ENCODE peak calls at places on chromosomes 11 and 22, in five cellular contexts. C is heart right ventricle, M is brain microvascular endothelial cell, D is hepatocyte, V is cardiac muscle cell. Y is an unnamed sample. For H3K36me3, the result is how much of the 10 kb centered on the place peaks cover.

GRCh38 chr11:34251640-34251980 is 106.2 kb downstream of the ABTB2 start:
- DNase-seq in C (no peak), M (peak), D (no peak), V (no peak), Y (no peak)

GRCh38 chr11:133833101-133833898 is 12.0 kb downstream of the SPATA19 start:
- DNase-seq in C (no peak), M (no peak), D (no peak), V (no peak), Y (no peak)

GRCh38 chr11:46643531-46643930 is 26.2 kb downstream of the ATG13 start:
- DNase-seq in C (no peak), M (no peak), D (no peak), V (no peak), Y (no peak)

GRCh38 chr11:122007611-122008071 is 108.4 kb downstream of the BLID start:
- DNase-seq in C (no peak), M (no peak), D (no peak), V (peak), Y (no peak)

GRCh38 chr11:79439893-79440450 is 858 bp downstream of the TENM4 start:
- DNase-seq in C (no peak), M (no peak), D (peak), V (no peak), Y (no peak)

GRCh38 chr11:729492-730074 is 17.7 kb upstream of the TALDO1 start:
- DNase-seq in C (no peak), M (no peak), D (no peak), V (no peak), Y (no peak)

GRCh38 chr11:103338621-103339484 is 229.6 kb downstream of the DYNC2H1 start:
- DNase-seq in C (no peak), M (peak), D (peak), V (peak), Y (no peak)

GRCh38 chr22:30890689-30891442 is 77.7 kb downstream of the MORC2 start:
- DNase-seq in C (no peak), M (peak), D (peak), V (peak), Y (peak)

GRCh38 chr11:2519879-2520735 is 75.3 kb downstream of the KCNQ1 start:
- DNase-seq in C (peak), M (no peak), D (no peak), V (no peak), Y (no peak)

GRCh38 chr11:45657496-45658260 is 7.7 kb downstream of the CHST1 start:
- DNase-seq in C (no peak), M (no peak), D (no peak), V (no peak), Y (no peak)

GRCh38 chr22:46752911-46753310 is 9.5 kb upstream of the TBC1D22A start:
- DNase-seq in C (no peak), M (no peak), D (no peak), V (no peak), Y (no peak)

GRCh38 chr11:9142732-9143131 is 51.3 kb upstream of the SCUBE2 start:
- DNase-seq in C (no peak), M (no peak), D (no peak), V (no peak), Y (no peak)

GRCh38 chr11:33682019-33682418 is 18.6 kb downstream of the C11orf91 start:
- DNase-seq in C (no peak), M (no peak), D (no peak), V (no peak), Y (no peak)

GRCh38 chr22:23903328-23903971 is 9.3 kb downstream of the MIF start:
- DNase-seq in C (no peak), M (no peak), D (no peak), V (no peak), Y (no peak)

GRCh38 chr11:32317646-32318045 is 117.7 kb downstream of the WT1 start:
- DNase-seq in C (no peak), M (no peak), D (no peak), V (no peak), Y (no peak)

GRCh38 chr22:28395920-28396447 is 283.7 kb downstream of the TTC28 start:
- DNase-seq in C (no peak), M (no peak), D (no peak), V (peak), Y (no peak)

GRCh38 chr11:107397357-107397756 is 60.3 kb downstream of the CWF19L2 start:
- DNase-seq in C (no peak), M (no peak), D (peak), V (no peak), Y (peak)

GRCh38 chr11:69391192-69392103 is 90.0 kb upstream of the LINC01488 start:
- DNase-seq in C (no peak), M (no peak), D (no peak), V (no peak), Y (no peak)

GRCh38 chr11:47565340-47566165 is at the start of gene PTPMT1:
- DNase-seq in C (peak), M (peak), D (peak), V (peak), Y (peak)

GRCh38 chr11:134504146-134504905 is 92.3 kb upstream of the B3GAT1 start:
- DNase-seq in C (no peak), M (no peak), D (no peak), V (no peak), Y (no peak)

GRCh38 chr11:104705475-104706195 is 192.6 kb downstream of the CASP12 start:
- DNase-seq in C (no peak), M (peak), D (peak), V (peak), Y (no peak)

GRCh38 chr11:57798905-57799559 is 37.4 kb downstream of the CTNND1 start:
- DNase-seq in C (no peak), M (no peak), D (peak), V (peak), Y (no peak)

GRCh38 chr22:43401661-43402060 is 10.2 kb upstream of the MPPED1 start:
- DNase-seq in C (no peak), M (no peak), D (no peak), V (no peak), Y (no peak)

GRCh38 chr22:35509451-35509850 is 31.2 kb upstream of the RASD2 start:
- DNase-seq in C (no peak), M (no peak), D (no peak), V (no peak), Y (no peak)

GRCh38 chr11:125468025-125468424 is 28.0 kb downstream of the FEZ1 start:
- DNase-seq in C (no peak), M (no peak), D (no peak), V (no peak), Y (no peak)

GRCh38 chr11:4539603-4540219 is 5.3 kb upstream of the OR52M1 start:
- DNase-seq in C (peak), M (peak), D (peak), V (peak), Y (peak)

GRCh38 chr11:27696961-27697360 is 3.3 kb downstream of the BDNF start:
- DNase-seq in C (no peak), M (no peak), D (no peak), V (no peak), Y (no peak)

DNA sequence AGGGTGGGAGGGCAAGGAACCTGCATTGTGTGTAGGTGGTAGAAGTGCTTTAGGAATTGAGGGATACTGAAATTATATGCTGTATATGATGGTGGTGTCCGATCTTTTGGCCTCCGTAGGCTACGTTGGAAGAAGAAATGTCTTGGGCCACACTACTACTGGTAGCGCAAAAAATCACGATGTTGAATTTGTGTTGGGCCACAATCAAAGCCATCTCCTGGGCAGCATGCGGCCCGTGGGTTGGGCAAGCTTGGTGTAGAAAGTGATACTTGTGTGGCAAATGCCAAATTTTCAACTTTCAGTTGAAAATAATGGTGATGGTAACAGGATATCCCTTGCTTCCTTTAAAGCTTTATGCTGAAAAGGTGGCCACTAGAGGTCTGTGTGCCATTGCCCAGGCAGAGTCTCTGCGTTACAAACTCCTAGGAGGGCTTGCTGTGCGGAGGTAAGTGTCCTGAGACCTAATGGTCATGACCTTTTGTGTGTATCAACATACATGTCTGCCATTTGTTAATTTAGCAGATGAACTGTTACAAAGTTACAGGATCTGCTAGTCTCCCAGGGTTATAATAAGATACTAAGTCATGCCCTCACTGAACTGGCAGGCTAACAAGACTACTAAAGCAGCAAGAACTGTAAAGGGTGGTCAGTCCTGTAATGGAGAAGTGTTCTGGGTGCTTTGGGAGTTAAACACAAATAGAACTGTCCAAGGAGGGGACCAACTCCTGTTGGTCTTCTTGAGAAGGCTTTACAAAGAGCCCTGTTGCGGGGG is 2.9 kb downstream of the RPS3 start:
- DNase-seq in C (no peak), M (no peak), D (no peak), V (no peak), Y (peak)
- H3K36me3 ChIP-seq in C (half or more), M (half or more), D (under half), V (half or more), Y (half or more)

GRCh38 chr22:49599039-49599438 is 228.6 kb downstream of the BRD1 start:
- DNase-seq in C (no peak), M (no peak), D (no peak), V (no peak), Y (no peak)

GRCh38 chr22:49600891-49601431 is 226.7 kb downstream of the BRD1 start:
- DNase-seq in C (no peak), M (no peak), D (no peak), V (no peak), Y (no peak)

GRCh38 chr22:49601614-49602321 is 225.9 kb downstream of the BRD1 start:
- DNase-seq in C (no peak), M (no peak), D (no peak), V (no peak), Y (no peak)

GRCh38 chr22:49599691-49600451 is 227.8 kb downstream of the BRD1 start:
- DNase-seq in C (no peak), M (no peak), D (no peak), V (no peak), Y (no peak)

GRCh38 chr22:49600452-49600847 is 227.2 kb downstream of the BRD1 start:
- DNase-seq in C (no peak), M (no peak), D (no peak), V (no peak), Y (no peak)
- H3K36me3 ChIP-seq in C (under half), M (under half), D (under half), V (under half), Y (under half)

GRCh38 chr22:17869285-17870096 is 95.2 kb upstream of the BID start:
- DNase-seq in C (no peak), M (no peak), D (peak), V (no peak), Y (no peak)
- H3K36me3 ChIP-seq in C (under half), M (under half), D (under half), V (under half), Y (under half)

GRCh38 chr11:76069061-76069460 is 137.2 kb downstream of the WNT11 start:
- DNase-seq in C (no peak), M (no peak), D (no peak), V (no peak), Y (no peak)

GRCh38 chr11:76074178-76075112 is 131.9 kb downstream of the WNT11 start:
- DNase-seq in C (no peak), M (peak), D (no peak), V (peak), Y (peak)

GRCh38 chr11:76073716-76074115 is 132.6 kb downstream of the WNT11 start:
- DNase-seq in C (no peak), M (no peak), D (no peak), V (peak), Y (no peak)

GRCh38 chr11:76067099-76067498 is 139.2 kb downstream of the WNT11 start:
- DNase-seq in C (no peak), M (no peak), D (no peak), V (no peak), Y (no peak)

GRCh38 chr11:76071090-76071489 is 135.2 kb downstream of the WNT11 start:
- DNase-seq in C (no peak), M (no peak), D (no peak), V (no peak), Y (no peak)
- H3K36me3 ChIP-seq in C (under half), M (under half), D (under half), V (under half), Y (under half)

DNA sequence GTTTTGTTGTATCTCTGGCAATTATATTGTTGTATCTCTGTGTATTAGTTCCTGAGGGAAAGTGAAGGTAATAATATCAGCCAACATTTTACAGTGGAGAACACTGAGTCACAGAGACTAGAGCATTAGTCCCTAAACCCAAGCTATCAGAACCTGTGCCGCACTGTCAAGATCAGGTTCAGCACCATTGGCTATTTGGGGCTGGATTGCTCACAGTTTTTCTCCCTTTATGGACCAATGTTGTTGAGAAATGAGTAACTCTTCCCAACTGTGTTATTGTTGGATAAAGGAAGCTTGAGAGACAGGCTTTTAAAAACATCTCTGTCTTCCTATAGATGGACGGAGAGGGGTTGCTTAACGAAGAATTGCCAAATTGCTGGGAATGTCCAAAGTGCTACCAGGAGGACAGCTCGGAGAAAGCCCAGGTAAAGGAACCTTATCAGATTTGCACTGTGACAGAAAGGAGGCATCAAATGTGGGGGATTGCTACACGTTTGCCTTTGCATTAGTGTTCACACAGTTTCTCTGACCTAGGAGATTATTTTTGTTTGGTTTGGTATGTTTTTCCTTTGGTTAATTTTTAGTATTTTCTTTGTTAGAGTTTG is 18.2 kb upstream of the GRK2 start:
- DNase-seq in C (no peak), M (no peak), D (no peak), V (no peak), Y (no peak)
- H3K36me3 ChIP-seq in C (half or more), M (half or more), D (under half), V (half or more), Y (half or more)